ENCODE peak calls at places on chromosomes 4 and X, in five cellular contexts. G is G401; C is MCF 10A; M is stimulated activated CD4-positive, alpha-beta T cell treated with anti-CD3 and anti-CD28 coated beads, Interleukin-15, amount 100 ng/mL, for 1 hour; O is ELR. B is an unnamed sample.

GRCh38 chrX:51459125-51459524 is 37.3 kb downstream of the NUDT11 start:
- DNase-seq in G (peak; percentile 3), C (peak; percentile 58), M (no peak), O (peak; percentile 47), B (peak; percentile 57)

GRCh38 chr4:40719008-40719623 is 30.6 kb upstream of the NSUN7 start:
- DNase-seq in G (peak; percentile 61), C (peak; percentile 74), M (no peak), O (peak; percentile 59), B (peak; percentile 73)

GRCh38 chr4:156581693-156582092 is 389.9 kb downstream of the PDGFC start:
- DNase-seq in G (no peak), C (no peak), M (no peak), O (peak; percentile 23), B (peak; percentile 25)

GRCh38 chr4:3295837-3296624 is 3.2 kb downstream of the RGS12 start:
- DNase-seq in G (no peak), C (no peak), M (no peak), O (no peak), B (no peak)

GRCh38 chr4:158873795-158874359 is 105.1 kb downstream of the FNIP2 start:
- DNase-seq in G (no peak), C (peak; percentile 50), M (no peak), O (peak; percentile 93), B (peak; percentile 88)

GRCh38 chr4:184019084-184019483 is 114.0 kb downstream of the STOX2 start:
- DNase-seq in G (no peak), C (peak; percentile 5), M (no peak), O (no peak), B (no peak)

GRCh38 chr4:173821031-173821430 is 291.0 kb upstream of the HAND2 start:
- DNase-seq in G (no peak), C (no peak), M (no peak), O (peak; percentile 12), B (no peak)

GRCh38 chr4:92235741-92236140 is 68.0 kb upstream of the GRID2 start:
- DNase-seq in G (peak; percentile 4), C (no peak), M (no peak), O (no peak), B (peak; percentile 23)

GRCh38 chr4:121243476-121243875 is 79.4 kb upstream of the TNIP3 start:
- DNase-seq in G (no peak), C (no peak), M (no peak), O (peak; percentile 15), B (no peak)

GRCh38 chrX:81202413-81202794 is 502 bp downstream of the SH3BGRL start:
- DNase-seq in G (no peak), C (peak; percentile 17), M (no peak), O (peak; percentile 25), B (no peak)

GRCh38 chrX:78708830-78709229 is 38.7 kb upstream of the LPAR4 start:
- DNase-seq in G (no peak), C (no peak), M (no peak), O (no peak), B (no peak)

GRCh38 chrX:133645977-133646750 is 230.9 kb upstream of the GPC4 start:
- DNase-seq in G (no peak), C (peak; percentile 71), M (no peak), O (no peak), B (no peak)

GRCh38 chr4:72352746-72353145 is 216.3 kb downstream of the ADAMTS3 start:
- DNase-seq in G (no peak), C (peak; percentile 64), M (no peak), O (peak; percentile 9), B (peak; percentile 88)

GRCh38 chrX:40539214-40540142 is 41.3 kb upstream of the ATP6AP2 start:
- DNase-seq in G (no peak), C (peak; percentile 27), M (peak; percentile 33), O (peak; percentile 41), B (no peak)

GRCh38 chr4:70829015-70829414 is 10.7 kb downstream of the GRSF1 start:
- DNase-seq in G (no peak), C (no peak), M (no peak), O (no peak), B (no peak)

GRCh38 chr4:145271194-145271593 is 90.8 kb upstream of the OTUD4 start:
- DNase-seq in G (no peak), C (no peak), M (no peak), O (no peak), B (no peak)

GRCh38 chrX:24566233-24566632 is 80.9 kb downstream of the PCYT1B start:
- DNase-seq in G (no peak), C (no peak), M (no peak), O (no peak), B (no peak)

GRCh38 chrX:22577181-22577580 is 304.5 kb downstream of the CBLL2 start:
- DNase-seq in G (no peak), C (peak; percentile 36), M (no peak), O (peak; percentile 76), B (peak; percentile 84)

GRCh38 chr4:174137698-174138097 is 145.8 kb downstream of the FBXO8 start:
- DNase-seq in G (no peak), C (no peak), M (no peak), O (no peak), B (no peak)

GRCh38 chr4:93897559-93897958 is 69.0 kb downstream of the ATOH1 start:
- DNase-seq in G (peak; percentile 27), C (peak; percentile 39), M (no peak), O (peak; percentile 7), B (peak; percentile 42)

GRCh38 chrX:125507119-125507518 is 187.4 kb downstream of the TEX13C start:
- DNase-seq in G (no peak), C (peak; percentile 67), M (no peak), O (peak; percentile 2), B (peak; percentile 64)